ENCODE peak calls at places on chromosome 19, in four cellular contexts. W is DMS153, N is neural crest cell, L is NCI-H1694 treated with DMSO at 0.1 percent for 48 hours. U is an unnamed sample.
A peak's percentile ranks its signal among the peaks of the same experiment; 100 is the strongest.

GRCh38 chr19:40549007-40549708 is 27.5 kb upstream of the SHKBP1 start:
- DNase-seq in W (peak; percentile 10), N (peak; percentile 78), L (no peak), U (peak; percentile 63)

GRCh38 chr19:48627865-48628314 is 8.6 kb downstream of the SPHK2 start:
- DNase-seq in W (no peak), N (no peak), L (no peak), U (no peak)

GRCh38 chr19:42280761-42281174 is 11.7 kb downstream of the CIC start:
- DNase-seq in W (no peak), N (no peak), L (peak; percentile 67), U (no peak)

GRCh38 chr19:8363803-8364771 is at the start of gene ANGPTL4:
- DNase-seq in W (no peak), N (peak; percentile 27), L (no peak), U (peak; percentile 38)

GRCh38 chr19:50568321-50569022 is at the start of gene LRRC4B:
- DNase-seq in W (no peak), N (peak; percentile 55), L (no peak), U (no peak)

GRCh38 chr19:44303976-44304568 is 753 bp downstream of the ZNF235 start:
- DNase-seq in W (no peak), N (no peak), L (no peak), U (peak; percentile 23)

GRCh38 chr19:32129141-32129540 is 216.3 kb upstream of the ZNF507 start:
- DNase-seq in W (no peak), N (no peak), L (no peak), U (no peak)

GRCh38 chr19:48636859-48637448 is at the start of gene DBP:
- DNase-seq in W (no peak), N (no peak), L (peak; percentile 66), U (peak; percentile 72)

GRCh38 chr19:8329993-8330392 is 8.7 kb downstream of the RPS28 start:
- DNase-seq in W (no peak), N (no peak), L (no peak), U (no peak)

U was measured in NCI-H526.